ENCODE peak calls at places on chromosome 11, in four cellular contexts. J is substantia nigra, O is Peyer's patch, T is stomach. D is an unnamed sample.

GRCh38 chr11:36389811-36390210 is 93.7 kb downstream of the PRR5L start:
- DNase-seq in J (no peak), O (no peak), T (no peak), D (no peak)

GRCh38 chr11:2300936-2301630 is 635 bp downstream of the C11orf21 start:
- DNase-seq in O (peak), T (peak), J (no peak), D (peak)

GRCh38 chr11:132604446-132604845 is 927.9 kb downstream of the OPCML start:
- DNase-seq in T (no peak), O (no peak), J (no peak), D (no peak)

GRCh38 chr11:21949741-21950413 is 243.0 kb upstream of the ANO5 start:
- DNase-seq in O (no peak), J (no peak), T (no peak), D (no peak)

GRCh38 chr11:94193288-94193687 is 64.6 kb downstream of the PANX1 start:
- DNase-seq in J (no peak), O (no peak), T (no peak), D (peak)

GRCh38 chr11:60857378-60858232 is 1.9 kb upstream of the PTGDR2 start:
- DNase-seq in J (no peak), O (no peak), T (no peak), D (peak)

GRCh38 chr11:119374632-119375394 is 6.7 kb downstream of the USP2 start:
- DNase-seq in O (no peak), J (peak), T (no peak), D (no peak)

GRCh38 chr11:88535916-88536547 is 198.5 kb upstream of the CTSC start:
- DNase-seq in T (no peak), J (no peak), O (no peak), D (no peak)

GRCh38 chr11:97107604-97108003 is 717.8 kb downstream of the JRKL start:
- DNase-seq in J (no peak), T (no peak), O (no peak), D (no peak)

GRCh38 chr11:118287006-118287405 is 17.5 kb upstream of the CD3E start:
- DNase-seq in J (no peak), T (no peak), O (no peak), D (no peak)

GRCh38 chr11:9565822-9566560 is 7.5 kb upstream of the WEE1 start:
- DNase-seq in T (peak), O (peak), J (no peak), D (no peak)

GRCh38 chr11:88284306-88285057 is 53.1 kb downstream of the CTSC start:
- DNase-seq in J (no peak), T (no peak), O (no peak), D (no peak)

GRCh38 chr11:108670381-108670930 is 5.6 kb downstream of the DDX10 start:
- DNase-seq in T (no peak), J (no peak), O (no peak), D (no peak)

GRCh38 chr11:119791701-119792151 is 62.7 kb upstream of the NECTIN1 start:
- DNase-seq in J (no peak), T (no peak), O (no peak), D (no peak)

GRCh38 chr11:92314499-92314898 is 89.9 kb downstream of the FAT3 start:
- DNase-seq in J (no peak), O (no peak), T (no peak), D (no peak)

GRCh38 chr11:33980896-33981295 is 70.6 kb upstream of the CAPRIN1 start:
- DNase-seq in T (no peak), J (no peak), O (no peak), D (no peak)

GRCh38 chr11:8290122-8290810 is 26.6 kb upstream of the LMO1 start:
- DNase-seq in J (no peak), O (peak), T (no peak), D (no peak)

GRCh38 chr11:111726301-111726713 is 39.9 kb downstream of the PPP2R1B start:
- DNase-seq in T (no peak), J (no peak), O (no peak), D (peak)

GRCh38 chr11:128157423-128158298 is 429.7 kb downstream of the ETS1 start:
- DNase-seq in T (no peak), J (peak), O (peak), D (no peak)

GRCh38 chr11:23502821-23503220 is 642.5 kb upstream of the CCDC179 start:
- DNase-seq in O (no peak), T (no peak), J (no peak), D (no peak)

GRCh38 chr11:1082346-1082727 is 7.7 kb downstream of the MUC2 start:
- DNase-seq in J (no peak), O (no peak), T (no peak), D (peak)

GRCh38 chr11:8748317-8748716 is 65.7 kb downstream of the RPL27A start:
- DNase-seq in J (no peak), T (no peak), O (no peak), D (no peak)

GRCh38 chr11:106281455-106282173 is 204.2 kb downstream of the AASDHPPT start:
- DNase-seq in O (no peak), T (no peak), J (no peak), D (no peak)

DNA sequence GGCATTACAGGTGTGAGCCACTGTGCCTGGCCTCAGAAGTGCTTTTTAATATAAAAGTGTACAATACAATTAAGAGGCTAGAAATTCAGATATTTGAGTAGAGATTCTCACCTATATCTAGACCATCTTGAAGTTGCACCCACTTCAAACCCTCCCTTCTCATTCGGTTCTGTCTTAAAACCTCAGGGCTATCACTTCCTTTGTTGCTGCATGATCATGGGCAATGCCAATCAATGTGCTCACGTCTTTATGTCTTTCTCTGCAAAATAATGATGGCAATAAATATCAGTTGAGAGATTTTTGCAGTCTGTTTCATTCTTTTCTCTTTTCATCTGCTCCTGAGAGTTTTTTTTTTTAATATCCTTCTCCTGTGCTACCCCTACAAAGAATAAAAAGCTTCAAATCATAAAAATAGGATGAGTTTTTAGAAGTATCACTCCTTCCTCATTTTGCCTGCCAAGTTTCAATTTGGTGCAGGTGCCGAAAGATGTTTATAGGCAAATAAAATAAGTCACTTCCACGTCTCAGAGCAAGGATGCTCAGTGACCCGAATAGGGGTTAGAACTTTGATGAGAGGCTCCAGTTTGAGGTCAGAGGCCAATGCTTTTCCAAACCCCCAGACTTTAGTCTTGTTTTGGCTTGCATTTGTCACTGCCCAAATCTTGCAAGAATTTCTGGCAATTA is 9.5 kb upstream of the NUP160 start:
- DNase-seq in O (peak), J (no peak), T (no peak), D (no peak)
- H3K27ac ChIP-seq in O (no peak), J (no peak), T (no peak), D (no peak)

DNA sequence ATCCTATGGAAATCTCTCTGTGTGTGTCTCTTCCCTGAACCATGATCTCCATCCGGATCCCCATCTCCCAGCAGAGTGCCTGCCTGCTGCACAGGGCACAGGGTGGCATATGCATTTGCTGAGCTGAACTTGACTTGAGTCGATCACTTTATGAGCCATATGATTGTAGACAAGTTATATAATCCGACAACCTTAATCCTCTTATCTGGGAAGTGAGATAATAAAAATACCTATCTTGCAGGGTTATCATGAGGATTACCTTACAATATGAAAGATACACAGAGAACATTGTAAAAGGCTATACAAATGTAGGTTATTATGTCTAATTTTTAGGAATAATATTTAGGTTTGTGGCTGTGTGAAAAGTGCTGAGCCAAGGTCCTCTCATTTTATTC is 124.5 kb downstream of the ST3GAL4 start:
- DNase-seq in J (no peak), O (no peak), T (no peak), D (no peak)
- H3K27ac ChIP-seq in J (no peak), O (no peak), T (no peak), D (no peak)

DNA sequence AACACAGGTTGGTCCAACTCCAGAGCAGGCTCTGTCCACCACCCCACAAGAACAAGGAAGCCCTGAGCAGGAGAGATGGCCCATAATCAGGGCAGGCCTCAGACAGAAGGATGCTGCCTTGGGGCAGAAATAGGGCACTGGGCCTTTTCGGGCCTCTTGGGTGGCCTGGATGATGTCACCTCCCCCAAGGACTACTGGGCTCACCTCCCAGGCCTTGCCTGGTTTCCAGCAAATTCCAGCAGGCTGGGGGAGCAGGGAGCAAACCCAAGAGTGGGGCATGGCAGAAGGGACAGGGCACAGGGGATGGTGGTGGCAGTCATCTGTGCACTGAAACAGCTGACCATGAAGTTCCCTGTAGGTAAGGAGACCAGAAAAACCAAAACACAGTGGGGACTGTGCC is 5.3 kb upstream of the NAA40 start:
- DNase-seq in O (no peak), T (no peak), J (no peak), D (no peak)
- H3K27ac ChIP-seq in O (no peak), T (no peak), J (no peak), D (no peak)

DNA sequence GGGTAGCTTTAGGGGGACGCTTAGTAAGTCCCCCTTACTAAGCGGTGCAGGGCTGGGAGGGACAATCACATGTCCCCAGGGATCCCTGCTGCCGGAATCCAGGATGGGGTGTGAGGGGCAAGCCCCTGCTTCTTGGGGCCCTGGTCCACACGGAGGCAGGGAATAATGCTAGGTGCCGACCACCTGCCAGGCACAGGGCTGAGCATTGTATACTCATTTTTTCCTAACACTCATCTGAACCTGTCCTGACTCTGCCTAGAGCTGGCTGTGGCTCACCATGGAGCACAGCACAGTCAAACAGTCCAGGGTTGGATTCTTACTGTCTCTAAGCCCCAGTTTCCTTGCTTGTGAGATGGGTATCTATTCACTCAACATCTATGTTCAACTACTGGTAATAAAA is 1.4 kb upstream of the LTBP3 start:
- DNase-seq in T (no peak), O (no peak), J (no peak), D (no peak)
- H3K27ac ChIP-seq in T (peak), O (peak), J (peak), D (peak)

GRCh38 chr11:12235945-12236743 is 125.8 kb downstream of the MICAL2 start:
- DNase-seq in O (peak), T (peak), J (no peak), D (no peak)
- H3K27ac ChIP-seq in O (peak), T (peak), J (no peak), D (peak)

DNA sequence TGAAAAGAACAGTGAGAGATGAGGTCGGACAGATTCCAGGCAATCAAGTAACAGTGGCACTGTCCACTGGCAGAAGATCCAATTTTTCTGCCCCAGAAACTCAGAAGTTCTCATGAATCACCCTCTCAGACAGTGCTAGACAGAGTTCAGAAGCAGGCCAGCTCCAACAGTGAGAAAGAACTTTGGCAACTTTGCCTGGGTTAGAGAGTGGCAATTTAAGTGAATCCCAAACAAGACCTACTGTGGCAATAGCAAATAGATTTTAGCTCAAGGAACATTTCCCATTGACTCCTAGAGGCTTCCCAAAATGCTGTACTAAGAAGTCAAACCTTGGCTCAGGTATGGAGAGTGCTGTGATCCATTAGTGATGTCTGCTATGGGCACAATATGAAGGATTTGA is 12.3 kb downstream of the CD44 start:
- DNase-seq in O (no peak), T (no peak), J (no peak), D (no peak)
- H3K27ac ChIP-seq in O (no peak), T (peak), J (no peak), D (no peak)

GRCh38 chr11:46555269-46556054 is 38.4 kb downstream of the AMBRA1 start:
- DNase-seq in O (no peak), T (no peak), J (no peak), D (no peak)
- H3K27ac ChIP-seq in O (no peak), T (peak), J (no peak), D (peak)